ENCODE peak calls at places on chromosomes 7 and 10, in eight cellular contexts. F is colonic mucosa, J is GM23248, M is HCT116, T is endodermal cell, O is IMR-90, P is keratinocyte, N is mammary epithelial cell. U is an unnamed sample.

GRCh38 chr10:114767589-114768393 is 53.8 kb upstream of the FHIP2A start:
- DNase-seq in F (peak; percentile 73), J (peak; percentile 37), M (no peak), T (peak; percentile 81), O (peak; percentile 28), P (no peak), N (peak; percentile 19), U (no peak)

GRCh38 chr7:4416436-4417092 is 265.5 kb upstream of the FOXK1 start:
- DNase-seq in F (peak; percentile 20), J (no peak), M (no peak), T (no peak), O (no peak), P (no peak), N (peak; percentile 22), U (no peak)

GRCh38 chr10:117804470-117805011 is 242.2 kb downstream of the RAB11FIP2 start:
- DNase-seq in F (no peak), J (peak; percentile 31), M (no peak), T (no peak), O (no peak), P (no peak), N (no peak), U (no peak)

GRCh38 chr10:12719365-12719764 is 282.1 kb downstream of the CCDC3 start:
- DNase-seq in F (peak; percentile 63), J (peak; percentile 56), M (no peak), T (no peak), O (peak; percentile 39), P (no peak), N (peak; percentile 74), U (no peak)

GRCh38 chr10:78641693-78642092 is 427.1 kb upstream of the ZMIZ1 start:
- DNase-seq in F (no peak), J (no peak), M (no peak), T (no peak), O (no peak), P (no peak), N (no peak), U (no peak)

GRCh38 chr10:49664842-49665355 is 14.6 kb upstream of the C10orf53 start:
- DNase-seq in F (no peak), J (no peak), M (no peak), T (peak; percentile 25), O (no peak), P (no peak), N (no peak), U (no peak)

GRCh38 chr7:55132890-55133551 is 114.2 kb downstream of the EGFR start:
- DNase-seq in F (no peak), J (peak; percentile 99), M (peak; percentile 97), T (no peak), O (peak; percentile 100), P (peak; percentile 93), N (peak; percentile 100), U (peak; percentile 99)

GRCh38 chr10:62185914-62186692 is 82.5 kb downstream of the RTKN2 start:
- DNase-seq in F (no peak), J (no peak), M (no peak), T (no peak), O (no peak), P (no peak), N (no peak), U (peak; percentile 26)

GRCh38 chr10:23368816-23369640 is 24.4 kb upstream of the C10orf67 start:
- DNase-seq in F (no peak), J (no peak), M (no peak), T (no peak), O (no peak), P (no peak), N (no peak), U (peak; percentile 18)

GRCh38 chr7:75599244-75599771 is 107.2 kb downstream of the SPDYE5 start:
- DNase-seq in F (no peak), J (no peak), M (no peak), T (peak; percentile 78), O (no peak), P (no peak), N (no peak), U (no peak)

GRCh38 chr10:4391683-4392082 is 434.3 kb upstream of the AKR1E2 start:
- DNase-seq in F (no peak), J (no peak), M (peak; percentile 22), T (no peak), O (no peak), P (no peak), N (peak; percentile 3), U (no peak)

GRCh38 chr10:132487241-132488135 is 50.1 kb upstream of the INPP5A start:
- DNase-seq in F (no peak), J (no peak), M (no peak), T (no peak), O (no peak), P (no peak), N (no peak), U (no peak)

GRCh38 chr10:129332476-129332875 is 134.6 kb upstream of the MGMT start:
- DNase-seq in F (no peak), J (no peak), M (peak; percentile 6), T (peak; percentile 89), O (peak; percentile 1), P (no peak), N (no peak), U (peak; percentile 12)

GRCh38 chr10:42988069-42988468 is 88.8 kb upstream of the RET start:
- DNase-seq in F (peak; percentile 10), J (no peak), M (no peak), T (no peak), O (no peak), P (no peak), N (no peak), U (no peak)

GRCh38 chr7:127674361-127674760 is 22.4 kb downstream of the SND1 start:
- DNase-seq in F (no peak), J (peak; percentile 51), M (no peak), T (no peak), O (peak; percentile 33), P (no peak), N (no peak), U (peak; percentile 28)

GRCh38 chr7:109964780-109965179 is 1126.1 kb upstream of the LRRN3 start:
- DNase-seq in F (no peak), J (no peak), M (no peak), T (no peak), O (peak; percentile 7), P (no peak), N (peak; percentile 3), U (no peak)

GRCh38 chr10:53978292-53978691 is 822.7 kb downstream of the PCDH15 start:
- DNase-seq in F (no peak), J (no peak), M (no peak), T (peak; percentile 73), O (no peak), P (no peak), N (no peak), U (no peak)

GRCh38 chr7:138590154-138590553 is 111.0 kb downstream of the SVOPL start:
- DNase-seq in F (no peak), J (no peak), M (no peak), T (no peak), O (no peak), P (no peak), N (no peak), U (no peak)
- H3K27ac ChIP-seq in F (no peak overlapping the region), J (no peak overlapping the region), M (no peak overlapping the region), T (no peak overlapping the region), O (no peak overlapping the region), P (no peak overlapping the region), N (no peak overlapping the region), U (no peak overlapping the region)

GRCh38 chr7:420142-421055 is 99.2 kb downstream of the PDGFA start:
- DNase-seq in F (no peak), J (no peak), M (no peak), T (no peak), O (no peak), P (no peak), N (no peak), U (no peak)

GRCh38 chr7:422886-423225 is 96.8 kb downstream of the PDGFA start:
- DNase-seq in F (no peak), J (no peak), M (no peak), T (no peak), O (no peak), P (no peak), N (no peak), U (no peak)

GRCh38 chr7:423312-424260 is 96.1 kb downstream of the PDGFA start:
- DNase-seq in F (no peak), J (no peak), M (no peak), T (no peak), O (no peak), P (no peak), N (no peak), U (no peak)

GRCh38 chr7:422191-422885 is 97.3 kb downstream of the PDGFA start:
- DNase-seq in F (no peak), J (no peak), M (no peak), T (no peak), O (no peak), P (no peak), N (no peak), U (no peak)

GRCh38 chr7:421056-421991 is 98.3 kb downstream of the PDGFA start:
- DNase-seq in F (no peak), J (no peak), M (no peak), T (peak; percentile 56), O (no peak), P (no peak), N (no peak), U (no peak)
- H3K9ac ChIP-seq in F (no peak overlapping the region), J (no peak overlapping the region), M (no peak overlapping the region), T (no peak overlapping the region), O (no peak overlapping the region), P (no peak overlapping the region), N (no peak overlapping the region), U (no peak overlapping the region)

GRCh38 chr7:116307253-116307652 is 96.9 kb downstream of the TES start:
- DNase-seq in F (no peak), J (no peak), M (no peak), T (no peak), O (no peak), P (no peak), N (no peak), U (no peak)

GRCh38 chr7:116305485-116306408 is 95.4 kb downstream of the TES start:
- DNase-seq in F (no peak), J (no peak), M (no peak), T (no peak), O (peak; percentile 48), P (no peak), N (peak; percentile 42), U (peak; percentile 60)

GRCh38 chr7:116311262-116311661 is 100.9 kb downstream of the TES start:
- DNase-seq in F (no peak), J (no peak), M (no peak), T (no peak), O (no peak), P (no peak), N (no peak), U (no peak)

GRCh38 chr7:116310131-116310530 is 99.8 kb downstream of the TES start:
- DNase-seq in F (no peak), J (no peak), M (no peak), T (no peak), O (no peak), P (no peak), N (no peak), U (no peak)

GRCh38 chr7:116306409-116307048 is 96.2 kb downstream of the TES start:
- DNase-seq in F (no peak), J (no peak), M (no peak), T (no peak), O (no peak), P (no peak), N (no peak), U (no peak)
- H3K27ac ChIP-seq in F (no peak overlapping the region), J (no peak overlapping the region), M (no peak overlapping the region), T (no peak overlapping the region), O (no peak overlapping the region), P (no peak overlapping the region), N (peak overlapping the region; percentile 57), U (no peak overlapping the region)

DNA sequence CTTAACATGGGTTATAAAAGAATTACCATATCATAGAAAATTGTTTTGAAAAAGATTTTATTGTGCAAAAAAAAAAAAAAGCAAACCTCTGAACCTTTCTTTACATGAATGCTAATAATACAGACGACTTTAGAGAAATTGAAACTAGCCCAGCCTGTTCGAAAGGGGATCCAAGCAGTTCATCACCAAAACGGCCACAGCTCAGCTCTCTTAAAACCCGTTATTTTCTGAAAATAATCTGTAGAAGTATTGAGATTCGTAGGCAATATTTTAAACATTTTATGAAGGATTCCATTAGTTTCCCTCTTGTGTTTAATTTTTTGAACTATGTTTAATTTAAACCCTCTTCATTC is 9.9 kb upstream of the GSAP start:
- DNase-seq in F (no peak), J (no peak), M (no peak), T (no peak), O (no peak), P (no peak), N (no peak), U (no peak)
- H3K9ac ChIP-seq in F (no peak overlapping the region), J (peak overlapping the region; percentile 6), M (no peak overlapping the region), T (peak overlapping the region; percentile 17), O (peak overlapping the region; percentile 69), P (peak overlapping the region; percentile 19), N (no peak overlapping the region), U (peak overlapping the region; percentile 83)